ENCODE peak calls at places on chromosome 17, in six cellular contexts. P is Kasumi-1; O is ACHN; B is stimulated activated CD8-positive, alpha-beta memory T cell treated with anti-CD3 and anti-CD28 coated beads, Interleukin-12 subunit alpha, Interleukin-12 subunit beta, amount 100 ng/mL, for 1 hour; Y is CD4-positive, CD25-positive, alpha-beta regulatory T cell; D is neuronal stem cell. K is an unnamed sample.

GRCh38 chr17:64147110-64148016 is 17.4 kb upstream of the ERN1 start:
- DNase-seq in D (no peak), P (peak; percentile 78), O (peak; percentile 18), Y (peak; percentile 21), B (no peak), K (peak; percentile 73)

GRCh38 chr17:6505425-6506142 is 50.8 kb downstream of the PITPNM3 start:
- DNase-seq in B (no peak), O (peak; percentile 58), Y (no peak), P (no peak), D (no peak), K (no peak)

GRCh38 chr17:8832711-8833352 is 33.7 kb upstream of the MFSD6L start:
- DNase-seq in D (peak; percentile 41), P (no peak), B (no peak), O (no peak), Y (peak; percentile 10), K (peak; percentile 36)

GRCh38 chr17:57739402-57740224 is 5.5 kb downstream of the CCDC182 start:
- DNase-seq in Y (peak; percentile 31), P (peak; percentile 45), O (peak; percentile 20), B (no peak), D (no peak), K (peak; percentile 61)

GRCh38 chr17:21300601-21301571 is 16.4 kb downstream of the MAP2K3 start:
- DNase-seq in P (no peak), Y (no peak), B (no peak), D (no peak), O (no peak), K (no peak)

GRCh38 chr17:48814504-48814903 is 2.5 kb downstream of the TTLL6 start:
- DNase-seq in P (peak; percentile 34), D (peak; percentile 57), Y (peak; percentile 58), O (peak; percentile 67), B (peak; percentile 49), K (peak; percentile 75)

GRCh38 chr17:79977711-79978544 is 57.7 kb downstream of the TBC1D16 start:
- DNase-seq in B (no peak), Y (no peak), P (no peak), O (no peak), D (no peak), K (no peak)

GRCh38 chr17:3917391-3917931 is 1.2 kb upstream of the P2RX1 start:
- DNase-seq in O (no peak), D (no peak), Y (no peak), B (no peak), P (peak; percentile 49), K (peak; percentile 70)

GRCh38 chr17:5115673-5116651 is at the start of gene USP6:
- DNase-seq in B (no peak), O (no peak), D (no peak), P (no peak), Y (no peak), K (no peak)

GRCh38 chr17:66964083-66964771 is at the start of gene CACNG4:
- DNase-seq in O (no peak), Y (no peak), P (no peak), D (no peak), B (no peak), K (no peak)

GRCh38 chr17:17778308-17779014 is 58.3 kb downstream of the SREBF1 start:
- DNase-seq in B (no peak), D (no peak), P (no peak), O (no peak), Y (no peak), K (no peak)

GRCh38 chr17:82213251-82214011 is 789 bp upstream of the CCDC57 start:
- DNase-seq in O (peak; percentile 75), D (no peak), Y (no peak), B (peak; percentile 61), P (no peak), K (peak; percentile 74)

GRCh38 chr17:65137076-65137935 is at the start of gene RGS9:
- DNase-seq in O (peak; percentile 82), B (peak; percentile 74), Y (peak; percentile 77), D (peak; percentile 82), P (peak; percentile 72), K (peak; percentile 81)

GRCh38 chr17:68292689-68293040 is 1.4 kb downstream of the ARSG start:
- DNase-seq in O (no peak), P (no peak), D (no peak), Y (no peak), B (no peak), K (no peak)

GRCh38 chr17:58060596-58061191 is 22.5 kb upstream of the DYNLL2 start:
- DNase-seq in D (no peak), Y (no peak), O (no peak), B (no peak), P (no peak), K (no peak)

GRCh38 chr17:4026255-4026654 is 62.0 kb upstream of the ATP2A3 start:
- DNase-seq in P (no peak), B (no peak), O (no peak), D (no peak), Y (no peak), K (no peak)

GRCh38 chr17:61413654-61414133 is 14.1 kb downstream of the TBX2 start:
- DNase-seq in P (no peak), D (no peak), O (no peak), B (no peak), Y (no peak), K (no peak)

GRCh38 chr17:36918260-36918691 is 19.0 kb upstream of the LHX1 start:
- DNase-seq in P (no peak), Y (no peak), D (no peak), O (peak; percentile 80), B (no peak), K (no peak)

K was measured in OCI-M1.